ENCODE peak calls at places on chromosome 3, in five cellular contexts. One of them, this sample, is unnamed.

GRCh38 chr3:127234784-127235183 is 41.9 kb downstream of the PRR23E start:
- DNase-seq in activated CD4-positive, alpha-beta T cell treated with anti-CD3 and anti-CD28 coated beads for 24 hours: no peak
- DNase-seq in tibial artery: no peak
- DNase-seq in fibroblast of mammary gland: no peak
- DNase-seq in stimulated activated CD4-positive, alpha-beta T cell treated with anti-CD3 and anti-CD28 coated beads, Interleukin-12 subunit alpha, Interleukin-12 subunit beta, amount 100 ng/mL, for 4 hours: no peak
- DNase-seq in this sample: peak

GRCh38 chr3:124845406-124845805 is 41.8 kb downstream of the ITGB5 start:
- DNase-seq in fibroblast of mammary gland: peak
- DNase-seq in stimulated activated CD4-positive, alpha-beta T cell treated with anti-CD3 and anti-CD28 coated beads, Interleukin-12 subunit alpha, Interleukin-12 subunit beta, amount 100 ng/mL, for 4 hours: no peak
- DNase-seq in tibial artery: peak
- DNase-seq in activated CD4-positive, alpha-beta T cell treated with anti-CD3 and anti-CD28 coated beads for 24 hours: no peak
- DNase-seq in this sample: peak

GRCh38 chr3:172268896-172269295 is 179.4 kb downstream of the GHSR start:
- DNase-seq in tibial artery: no peak
- DNase-seq in fibroblast of mammary gland: no peak
- DNase-seq in stimulated activated CD4-positive, alpha-beta T cell treated with anti-CD3 and anti-CD28 coated beads, Interleukin-12 subunit alpha, Interleukin-12 subunit beta, amount 100 ng/mL, for 4 hours: no peak
- DNase-seq in activated CD4-positive, alpha-beta T cell treated with anti-CD3 and anti-CD28 coated beads for 24 hours: no peak
- DNase-seq in this sample: no peak

GRCh38 chr3:32817561-32818430 is at the start of gene TRIM71:
- DNase-seq in activated CD4-positive, alpha-beta T cell treated with anti-CD3 and anti-CD28 coated beads for 24 hours: no peak
- DNase-seq in stimulated activated CD4-positive, alpha-beta T cell treated with anti-CD3 and anti-CD28 coated beads, Interleukin-12 subunit alpha, Interleukin-12 subunit beta, amount 100 ng/mL, for 4 hours: peak
- DNase-seq in tibial artery: no peak
- DNase-seq in fibroblast of mammary gland: peak
- DNase-seq in this sample: no peak

GRCh38 chr3:104939196-104939595 is 427.5 kb upstream of the ALCAM start:
- DNase-seq in tibial artery: no peak
- DNase-seq in activated CD4-positive, alpha-beta T cell treated with anti-CD3 and anti-CD28 coated beads for 24 hours: no peak
- DNase-seq in fibroblast of mammary gland: peak
- DNase-seq in stimulated activated CD4-positive, alpha-beta T cell treated with anti-CD3 and anti-CD28 coated beads, Interleukin-12 subunit alpha, Interleukin-12 subunit beta, amount 100 ng/mL, for 4 hours: no peak
- DNase-seq in this sample: no peak

GRCh38 chr3:114462750-114463149 is 168.9 kb downstream of the TIGIT start:
- DNase-seq in stimulated activated CD4-positive, alpha-beta T cell treated with anti-CD3 and anti-CD28 coated beads, Interleukin-12 subunit alpha, Interleukin-12 subunit beta, amount 100 ng/mL, for 4 hours: no peak
- DNase-seq in activated CD4-positive, alpha-beta T cell treated with anti-CD3 and anti-CD28 coated beads for 24 hours: no peak
- DNase-seq in fibroblast of mammary gland: no peak
- DNase-seq in tibial artery: no peak
- DNase-seq in this sample: no peak

GRCh38 chr3:9808345-9809037 is 1.6 kb upstream of the TTLL3 start:
- DNase-seq in stimulated activated CD4-positive, alpha-beta T cell treated with anti-CD3 and anti-CD28 coated beads, Interleukin-12 subunit alpha, Interleukin-12 subunit beta, amount 100 ng/mL, for 4 hours: peak
- DNase-seq in activated CD4-positive, alpha-beta T cell treated with anti-CD3 and anti-CD28 coated beads for 24 hours: peak
- DNase-seq in tibial artery: no peak
- DNase-seq in fibroblast of mammary gland: peak
- DNase-seq in this sample: no peak

GRCh38 chr3:43810797-43811196 is 120.1 kb downstream of the ABHD5 start:
- DNase-seq in tibial artery: no peak
- DNase-seq in stimulated activated CD4-positive, alpha-beta T cell treated with anti-CD3 and anti-CD28 coated beads, Interleukin-12 subunit alpha, Interleukin-12 subunit beta, amount 100 ng/mL, for 4 hours: no peak
- DNase-seq in activated CD4-positive, alpha-beta T cell treated with anti-CD3 and anti-CD28 coated beads for 24 hours: no peak
- DNase-seq in fibroblast of mammary gland: no peak
- DNase-seq in this sample: no peak

GRCh38 chr3:28134198-28134597 is 107.2 kb upstream of the CMC1 start:
- DNase-seq in tibial artery: no peak
- DNase-seq in activated CD4-positive, alpha-beta T cell treated with anti-CD3 and anti-CD28 coated beads for 24 hours: no peak
- DNase-seq in stimulated activated CD4-positive, alpha-beta T cell treated with anti-CD3 and anti-CD28 coated beads, Interleukin-12 subunit alpha, Interleukin-12 subunit beta, amount 100 ng/mL, for 4 hours: no peak
- DNase-seq in fibroblast of mammary gland: no peak
- DNase-seq in this sample: no peak

GRCh38 chr3:78974181-78974770 is 793.5 kb downstream of the ROBO1 start:
- DNase-seq in activated CD4-positive, alpha-beta T cell treated with anti-CD3 and anti-CD28 coated beads for 24 hours: no peak
- DNase-seq in stimulated activated CD4-positive, alpha-beta T cell treated with anti-CD3 and anti-CD28 coated beads, Interleukin-12 subunit alpha, Interleukin-12 subunit beta, amount 100 ng/mL, for 4 hours: no peak
- DNase-seq in fibroblast of mammary gland: peak
- DNase-seq in tibial artery: no peak
- DNase-seq in this sample: no peak

GRCh38 chr3:151395806-151396205 is 11.3 kb upstream of the P2RY12 start:
- DNase-seq in fibroblast of mammary gland: peak
- DNase-seq in tibial artery: no peak
- DNase-seq in stimulated activated CD4-positive, alpha-beta T cell treated with anti-CD3 and anti-CD28 coated beads, Interleukin-12 subunit alpha, Interleukin-12 subunit beta, amount 100 ng/mL, for 4 hours: no peak
- DNase-seq in activated CD4-positive, alpha-beta T cell treated with anti-CD3 and anti-CD28 coated beads for 24 hours: no peak
- DNase-seq in this sample: peak

GRCh38 chr3:50617096-50617791 is at the start of gene MAPKAPK3:
- DNase-seq in tibial artery: peak
- DNase-seq in activated CD4-positive, alpha-beta T cell treated with anti-CD3 and anti-CD28 coated beads for 24 hours: no peak
- DNase-seq in fibroblast of mammary gland: no peak
- DNase-seq in stimulated activated CD4-positive, alpha-beta T cell treated with anti-CD3 and anti-CD28 coated beads, Interleukin-12 subunit alpha, Interleukin-12 subunit beta, amount 100 ng/mL, for 4 hours: peak
- DNase-seq in this sample: no peak

GRCh38 chr3:184133840-184134745 is 1.1 kb upstream of the EIF2B5 start:
- DNase-seq in tibial artery: peak
- DNase-seq in fibroblast of mammary gland: peak
- DNase-seq in stimulated activated CD4-positive, alpha-beta T cell treated with anti-CD3 and anti-CD28 coated beads, Interleukin-12 subunit alpha, Interleukin-12 subunit beta, amount 100 ng/mL, for 4 hours: peak
- DNase-seq in activated CD4-positive, alpha-beta T cell treated with anti-CD3 and anti-CD28 coated beads for 24 hours: peak
- DNase-seq in this sample: peak

GRCh38 chr3:153830552-153830951 is 290.6 kb upstream of the ARHGEF26 start:
- DNase-seq in activated CD4-positive, alpha-beta T cell treated with anti-CD3 and anti-CD28 coated beads for 24 hours: no peak
- DNase-seq in tibial artery: no peak
- DNase-seq in stimulated activated CD4-positive, alpha-beta T cell treated with anti-CD3 and anti-CD28 coated beads, Interleukin-12 subunit alpha, Interleukin-12 subunit beta, amount 100 ng/mL, for 4 hours: no peak
- DNase-seq in fibroblast of mammary gland: no peak
- DNase-seq in this sample: no peak

GRCh38 chr3:30480587-30480986 is 125.8 kb upstream of the TGFBR2 start:
- DNase-seq in activated CD4-positive, alpha-beta T cell treated with anti-CD3 and anti-CD28 coated beads for 24 hours: no peak
- DNase-seq in fibroblast of mammary gland: no peak
- DNase-seq in tibial artery: no peak
- DNase-seq in stimulated activated CD4-positive, alpha-beta T cell treated with anti-CD3 and anti-CD28 coated beads, Interleukin-12 subunit alpha, Interleukin-12 subunit beta, amount 100 ng/mL, for 4 hours: no peak
- DNase-seq in this sample: no peak

GRCh38 chr3:106065831-106066230 is 197.0 kb upstream of the CBLB start:
- DNase-seq in stimulated activated CD4-positive, alpha-beta T cell treated with anti-CD3 and anti-CD28 coated beads, Interleukin-12 subunit alpha, Interleukin-12 subunit beta, amount 100 ng/mL, for 4 hours: no peak
- DNase-seq in fibroblast of mammary gland: no peak
- DNase-seq in tibial artery: no peak
- DNase-seq in activated CD4-positive, alpha-beta T cell treated with anti-CD3 and anti-CD28 coated beads for 24 hours: no peak
- DNase-seq in this sample: no peak

GRCh38 chr3:129015388-129016105 is 14.4 kb downstream of the EFCC1 start:
- DNase-seq in activated CD4-positive, alpha-beta T cell treated with anti-CD3 and anti-CD28 coated beads for 24 hours: no peak
- DNase-seq in fibroblast of mammary gland: no peak
- DNase-seq in tibial artery: no peak
- DNase-seq in stimulated activated CD4-positive, alpha-beta T cell treated with anti-CD3 and anti-CD28 coated beads, Interleukin-12 subunit alpha, Interleukin-12 subunit beta, amount 100 ng/mL, for 4 hours: peak
- DNase-seq in this sample: no peak

GRCh38 chr3:128496602-128497304 is 3.8 kb upstream of the GATA2 start:
- DNase-seq in activated CD4-positive, alpha-beta T cell treated with anti-CD3 and anti-CD28 coated beads for 24 hours: no peak
- DNase-seq in tibial artery: no peak
- DNase-seq in stimulated activated CD4-positive, alpha-beta T cell treated with anti-CD3 and anti-CD28 coated beads, Interleukin-12 subunit alpha, Interleukin-12 subunit beta, amount 100 ng/mL, for 4 hours: no peak
- DNase-seq in fibroblast of mammary gland: peak
- DNase-seq in this sample: no peak

GRCh38 chr3:184227481-184227935 is 1.9 kb upstream of the VWA5B2 start:
- DNase-seq in tibial artery: no peak
- DNase-seq in activated CD4-positive, alpha-beta T cell treated with anti-CD3 and anti-CD28 coated beads for 24 hours: no peak
- DNase-seq in fibroblast of mammary gland: peak
- DNase-seq in stimulated activated CD4-positive, alpha-beta T cell treated with anti-CD3 and anti-CD28 coated beads, Interleukin-12 subunit alpha, Interleukin-12 subunit beta, amount 100 ng/mL, for 4 hours: peak
- DNase-seq in this sample: no peak

GRCh38 chr3:183502237-183502636 is 53.3 kb downstream of the KLHL6 start:
- DNase-seq in tibial artery: no peak
- DNase-seq in fibroblast of mammary gland: no peak
- DNase-seq in activated CD4-positive, alpha-beta T cell treated with anti-CD3 and anti-CD28 coated beads for 24 hours: no peak
- DNase-seq in stimulated activated CD4-positive, alpha-beta T cell treated with anti-CD3 and anti-CD28 coated beads, Interleukin-12 subunit alpha, Interleukin-12 subunit beta, amount 100 ng/mL, for 4 hours: no peak
- DNase-seq in this sample: no peak

GRCh38 chr3:49134471-49135265 is 1.8 kb upstream of the LAMB2 start:
- DNase-seq in tibial artery: no peak
- DNase-seq in stimulated activated CD4-positive, alpha-beta T cell treated with anti-CD3 and anti-CD28 coated beads, Interleukin-12 subunit alpha, Interleukin-12 subunit beta, amount 100 ng/mL, for 4 hours: no peak
- DNase-seq in fibroblast of mammary gland: no peak
- DNase-seq in activated CD4-positive, alpha-beta T cell treated with anti-CD3 and anti-CD28 coated beads for 24 hours: no peak
- DNase-seq in this sample: no peak

GRCh38 chr3:107487490-107487889 is 35.3 kb upstream of the BBX start:
- DNase-seq in fibroblast of mammary gland: no peak
- DNase-seq in stimulated activated CD4-positive, alpha-beta T cell treated with anti-CD3 and anti-CD28 coated beads, Interleukin-12 subunit alpha, Interleukin-12 subunit beta, amount 100 ng/mL, for 4 hours: no peak
- DNase-seq in tibial artery: no peak
- DNase-seq in activated CD4-positive, alpha-beta T cell treated with anti-CD3 and anti-CD28 coated beads for 24 hours: no peak
- DNase-seq in this sample: no peak

GRCh38 chr3:17158941-17159682 is 274.4 kb downstream of the PLCL2 start:
- DNase-seq in tibial artery: no peak
- DNase-seq in fibroblast of mammary gland: no peak
- DNase-seq in stimulated activated CD4-positive, alpha-beta T cell treated with anti-CD3 and anti-CD28 coated beads, Interleukin-12 subunit alpha, Interleukin-12 subunit beta, amount 100 ng/mL, for 4 hours: no peak
- DNase-seq in activated CD4-positive, alpha-beta T cell treated with anti-CD3 and anti-CD28 coated beads for 24 hours: no peak
- DNase-seq in this sample: peak

GRCh38 chr3:61778095-61778494 is 216.7 kb downstream of the PTPRG start:
- DNase-seq in activated CD4-positive, alpha-beta T cell treated with anti-CD3 and anti-CD28 coated beads for 24 hours: no peak
- DNase-seq in stimulated activated CD4-positive, alpha-beta T cell treated with anti-CD3 and anti-CD28 coated beads, Interleukin-12 subunit alpha, Interleukin-12 subunit beta, amount 100 ng/mL, for 4 hours: no peak
- DNase-seq in tibial artery: no peak
- DNase-seq in fibroblast of mammary gland: no peak
- DNase-seq in this sample: no peak

GRCh38 chr3:151320131-151320530 is 3.5 kb upstream of the GPR87 start:
- DNase-seq in stimulated activated CD4-positive, alpha-beta T cell treated with anti-CD3 and anti-CD28 coated beads, Interleukin-12 subunit alpha, Interleukin-12 subunit beta, amount 100 ng/mL, for 4 hours: no peak
- DNase-seq in fibroblast of mammary gland: no peak
- DNase-seq in activated CD4-positive, alpha-beta T cell treated with anti-CD3 and anti-CD28 coated beads for 24 hours: no peak
- DNase-seq in tibial artery: no peak
- DNase-seq in this sample: no peak

GRCh38 chr3:157501863-157502262 is 1.4 kb downstream of the VEPH1 start:
- DNase-seq in stimulated activated CD4-positive, alpha-beta T cell treated with anti-CD3 and anti-CD28 coated beads, Interleukin-12 subunit alpha, Interleukin-12 subunit beta, amount 100 ng/mL, for 4 hours: no peak
- DNase-seq in fibroblast of mammary gland: no peak
- DNase-seq in activated CD4-positive, alpha-beta T cell treated with anti-CD3 and anti-CD28 coated beads for 24 hours: no peak
- DNase-seq in tibial artery: no peak
- DNase-seq in this sample: no peak